ENCODE peak calls at places on chromosomes 3 and 15, in four cellular contexts. A, V, N and X are unnamed samples.

GRCh38 chr15:58410353-58410752 is 21.4 kb upstream of the LIPC start:
- DNase-seq in V (no peak), A (no peak), N (peak), X (no peak)

GRCh38 chr3:189500299-189500698 is 130.9 kb upstream of the TP63 start:
- DNase-seq in A (no peak), V (no peak), N (no peak), X (no peak)

GRCh38 chr3:133812872-133813271 is 7.3 kb downstream of the SRPRB start:
- DNase-seq in A (no peak), V (no peak), N (no peak), X (no peak)

GRCh38 chr3:151925876-151926275 is 52.4 kb downstream of the SUCNR1 start:
- DNase-seq in A (no peak), V (no peak), N (peak), X (no peak)

GRCh38 chr3:197750396-197750831 is 731 bp downstream of the FYTTD1 start:
- DNase-seq in A (peak), V (peak), N (peak), X (peak)

GRCh38 chr3:123791417-123791816 is 92.7 kb downstream of the MYLK start:
- DNase-seq in V (no peak), A (no peak), N (no peak), X (no peak)

GRCh38 chr15:61415617-61416120 is 186.6 kb upstream of the RORA start:
- DNase-seq in N (no peak), V (no peak), A (no peak), X (no peak)

GRCh38 chr3:124032351-124032880 is 40.5 kb upstream of the ROPN1 start:
- DNase-seq in A (peak), N (no peak), V (no peak), X (no peak)

GRCh38 chr3:53084310-53085001 is 38.6 kb upstream of the SFMBT1 start:
- DNase-seq in N (peak), A (peak), V (no peak), X (no peak)

GRCh38 chr15:41020311-41020710 is 67.0 kb downstream of the CHAC1 start:
- DNase-seq in A (no peak), V (no peak), N (no peak), X (no peak)

GRCh38 chr3:127473244-127474024 is 117.1 kb downstream of the TPRA1 start:
- DNase-seq in A (peak), V (no peak), N (no peak), X (no peak)

GRCh38 chr3:65685621-65686020 is 353.1 kb downstream of the MAGI1 start:
- DNase-seq in A (no peak), V (no peak), N (peak), X (no peak)

GRCh38 chr15:23628612-23629233 is 18.9 kb downstream of the MAGEL2 start:
- DNase-seq in A (no peak), N (no peak), V (no peak), X (no peak)

GRCh38 chr3:129645291-129645690 is 38.8 kb upstream of the PLXND1 start:
- DNase-seq in V (no peak), N (no peak), A (no peak), X (no peak)

GRCh38 chr15:42730135-42730534 is 6.8 kb downstream of the CDAN1 start:
- DNase-seq in A (no peak), V (no peak), N (no peak), X (no peak)

GRCh38 chr3:111152506-111152905 is 80.9 kb downstream of the NECTIN3 start:
- DNase-seq in A (no peak), N (no peak), V (no peak), X (no peak)

GRCh38 chr3:61687206-61687605 is 125.8 kb downstream of the PTPRG start:
- DNase-seq in V (no peak), A (no peak), N (peak), X (no peak)

GRCh38 chr3:8069981-8070380 is 431.6 kb upstream of the LMCD1 start:
- DNase-seq in N (no peak), A (no peak), V (no peak), X (no peak)

GRCh38 chr3:42077785-42078184 is 13.4 kb upstream of the TRAK1 start:
- DNase-seq in N (no peak), V (no peak), A (no peak), X (no peak)